ENCODE peak calls at places on chromosomes 16 and 17, in five cellular contexts. G is SK-N-SH, V is IMR-90, D is HepG2, Y is K562. Z is an unnamed sample.

GRCh38 chr16:31455601-31456314 is 3.5 kb upstream of the ARMC5 start:
- DNase-seq in Y (peak), G (peak), V (no peak), D (no peak), Z (no peak)

GRCh38 chr16:50300942-50301625 is 34.7 kb downstream of the ADCY7 start:
- DNase-seq in Y (no peak), V (peak), D (no peak), G (peak), Z (no peak)

GRCh38 chr17:64240261-64240740 is 22.8 kb downstream of the TEX2 start:
- DNase-seq in D (no peak), G (peak), Y (peak), V (peak), Z (no peak)

GRCh38 chr17:70021726-70022125 is 53.3 kb upstream of the KCNJ16 start:
- DNase-seq in V (peak), Y (no peak), G (no peak), D (no peak), Z (no peak)

GRCh38 chr17:15157051-15157450 is 108.1 kb downstream of the PMP22 start:
- DNase-seq in Y (no peak), V (peak), G (no peak), D (no peak), Z (no peak)

GRCh38 chr17:76565728-76566612 is 19.7 kb downstream of the ST6GALNAC2 start:
- DNase-seq in Y (no peak), D (no peak), G (no peak), V (no peak), Z (no peak)

GRCh38 chr16:66740010-66740409 is 11.4 kb downstream of the DYNC1LI2 start:
- DNase-seq in Y (peak), V (peak), D (peak), G (peak), Z (no peak)

GRCh38 chr17:36544049-36544319 is 735 bp upstream of the GGNBP2 start:
- DNase-seq in D (peak), Y (no peak), V (peak), G (no peak), Z (peak)

GRCh38 chr17:82862758-82863645 is 23.2 kb upstream of the ZNF750 start:
- DNase-seq in Y (peak), G (no peak), V (no peak), D (no peak), Z (no peak)

GRCh38 chr17:55303701-55304145 is 39.0 kb downstream of the HLF start:
- DNase-seq in Y (no peak), D (no peak), G (no peak), V (peak), Z (no peak)

GRCh38 chr16:5386989-5387388 is 289.4 kb upstream of the EEF2KMT start:
- DNase-seq in V (no peak), D (no peak), Y (no peak), G (no peak), Z (no peak)

GRCh38 chr16:47160422-47160821 is 16.7 kb upstream of the NETO2 start:
- DNase-seq in G (no peak), V (no peak), D (no peak), Y (no peak), Z (no peak)

GRCh38 chr17:382644-383533 is 30.3 kb upstream of the RPH3AL start:
- DNase-seq in G (peak), Y (no peak), D (peak), V (peak), Z (no peak)

GRCh38 chr16:73048292-73049050 is 543 bp upstream of the ZFHX3 start:
- DNase-seq in Y (no peak), D (peak), G (peak), V (no peak), Z (no peak)

GRCh38 chr16:9479008-9479407 is 387.6 kb downstream of the HAPSTR1 start:
- DNase-seq in G (no peak), Y (peak), D (no peak), V (no peak), Z (no peak)

GRCh38 chr17:29401237-29401636 is 11.1 kb downstream of the TAOK1 start:
- DNase-seq in V (no peak), Y (no peak), D (no peak), G (no peak), Z (no peak)

GRCh38 chr17:48037036-48037881 is at the start of gene COPZ2:
- DNase-seq in V (peak), D (peak), G (peak), Y (no peak), Z (no peak)

GRCh38 chr17:29585080-29585751 is 4.2 kb downstream of the GIT1 start:
- DNase-seq in V (no peak), G (peak), D (no peak), Y (no peak), Z (no peak)

GRCh38 chr16:11010576-11011221 is 66.3 kb downstream of the CLEC16A start:
- DNase-seq in D (no peak), G (no peak), Y (no peak), V (no peak), Z (no peak)

GRCh38 chr16:78437352-78437968 is 338.0 kb downstream of the WWOX start:
- DNase-seq in V (peak), Y (peak), G (peak), D (peak), Z (no peak)

GRCh38 chr16:50680907-50681885 is at the start of gene SNX20:
- DNase-seq in G (no peak), V (no peak), Y (no peak), D (no peak), Z (peak)

GRCh38 chr16:76777721-76778120 is 413.3 kb upstream of the MON1B start:
- DNase-seq in D (no peak), G (no peak), V (no peak), Y (no peak), Z (no peak)

GRCh38 chr17:64736804-64737492 is 74.8 kb upstream of the SMURF2 start:
- DNase-seq in D (peak), Y (no peak), G (peak), V (peak), Z (no peak)

GRCh38 chr16:4244881-4245280 is 3.0 kb upstream of the SRL start:
- DNase-seq in D (no peak), Y (no peak), G (no peak), V (no peak), Z (no peak)

GRCh38 chr17:49334744-49335512 is 27.1 kb downstream of the ZNF652 start:
- DNase-seq in Y (no peak), G (no peak), V (peak), D (no peak), Z (no peak)

GRCh38 chr17:50213026-50214015 is 11.9 kb upstream of the COL1A1 start:
- DNase-seq in V (peak), D (peak), Y (peak), G (peak), Z (peak)

DNA sequence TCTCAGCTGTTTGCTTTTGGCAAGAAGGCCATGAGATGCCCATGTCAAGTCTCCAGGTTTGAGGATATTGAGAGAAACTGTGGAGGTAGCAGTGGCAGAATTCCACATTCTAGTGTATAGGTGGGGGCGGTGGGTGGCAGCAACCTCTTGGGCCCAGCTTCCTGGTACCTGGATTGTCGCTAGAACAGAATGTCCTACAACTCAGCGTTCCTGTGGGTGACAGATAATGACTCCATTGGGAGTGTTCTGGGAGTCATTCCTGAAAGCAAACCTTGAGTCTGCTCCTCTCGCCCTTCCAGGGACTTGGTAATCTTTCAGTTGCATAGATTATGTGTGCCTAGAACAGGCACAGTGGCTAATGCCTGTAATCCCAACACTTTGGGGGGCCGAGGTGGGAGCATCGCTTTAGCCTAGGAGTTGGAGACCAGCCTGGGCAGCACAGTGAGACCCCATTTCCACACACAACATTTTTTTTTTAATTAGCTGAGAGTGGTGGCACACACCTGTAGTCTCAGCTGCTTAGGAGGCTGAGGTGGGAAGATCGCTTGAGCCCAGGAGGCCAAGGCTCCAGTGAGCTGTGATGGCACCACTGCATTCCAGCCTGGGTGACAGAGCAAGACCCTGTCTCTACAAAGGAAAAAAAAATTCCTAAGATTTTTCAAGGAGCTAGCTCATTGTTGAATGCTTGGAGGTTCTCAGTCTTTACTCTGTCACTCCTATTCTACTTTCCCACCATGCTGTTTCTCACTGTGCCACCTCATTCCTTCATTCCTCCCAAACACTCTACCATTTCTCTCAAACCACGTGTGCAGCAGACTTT is 37.9 kb upstream of the METTL16 start:
- DNase-seq in D (no peak), G (no peak), V (no peak), Y (no peak), Z (no peak)
- TF ChIP-seq MXI1 in D (no peak), G (no peak), V (no peak), Y (no peak), Z (no peak)

DNA sequence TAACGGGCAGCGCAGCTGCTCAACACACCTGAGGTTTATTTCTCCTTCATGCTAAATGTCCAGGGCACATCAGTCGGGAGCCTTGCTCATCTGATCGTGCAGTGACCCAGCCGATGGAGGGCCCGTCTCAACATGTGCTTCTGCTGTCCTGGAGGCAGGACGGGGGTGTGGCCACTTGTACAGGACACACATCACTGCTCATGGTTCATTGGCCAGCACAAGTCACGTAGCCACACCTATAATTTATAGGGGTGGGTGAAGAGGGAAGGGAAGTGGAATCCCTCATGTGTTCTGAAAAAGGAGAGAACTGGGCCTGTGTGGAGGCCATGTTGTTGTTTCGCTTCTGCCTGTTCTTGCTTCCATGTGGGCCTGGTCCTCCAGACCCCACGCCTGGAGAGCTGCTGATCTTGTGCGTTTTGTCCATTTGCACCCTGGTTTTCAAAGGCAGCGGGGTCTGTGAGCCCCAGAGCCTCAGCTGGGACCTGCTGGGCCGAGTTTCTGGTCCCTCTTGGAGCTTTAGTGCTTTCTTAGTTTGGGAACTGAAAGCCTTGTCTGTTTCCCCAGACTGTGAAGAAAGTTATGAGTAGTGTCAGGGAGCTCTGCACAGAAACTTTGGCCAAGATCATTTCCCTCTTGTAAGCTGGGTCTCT is 60.5 kb downstream of the CMIP start:
- DNase-seq in G (peak), V (no peak), Y (peak), D (no peak), Z (peak)
- TF ChIP-seq MXI1 in G (peak), V (no peak), Y (peak), D (no peak), Z (peak)

GRCh38 chr17:9982159-9982558 is 77.1 kb upstream of the RCVRN start:
- DNase-seq in V (no peak), G (no peak), Y (peak), D (peak), Z (no peak)
- TF ChIP-seq MXI1 in V (no peak), G (no peak), Y (no peak), D (no peak), Z (no peak)

DNA sequence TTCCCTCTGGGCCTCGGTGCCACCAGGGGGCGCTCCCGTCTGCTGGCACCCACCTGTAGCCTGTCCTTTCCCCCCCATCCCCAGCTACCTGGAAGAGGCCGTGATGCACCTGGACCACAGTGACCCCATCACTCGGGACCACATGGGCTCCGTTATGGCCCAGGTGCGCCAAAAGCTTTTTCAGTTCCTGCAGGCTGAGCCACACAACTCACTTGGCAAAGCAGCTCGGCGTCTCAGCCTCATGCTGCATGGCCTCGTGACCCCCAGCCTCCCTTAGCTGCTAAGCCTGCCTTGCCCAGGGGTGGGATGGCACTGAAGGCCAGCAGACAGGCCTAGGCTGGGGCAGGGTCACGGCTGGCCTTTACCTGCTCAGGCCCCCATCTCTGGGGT is 818 bp upstream of the NRN1L start:
- DNase-seq in G (peak), V (peak), D (peak), Y (peak), Z (no peak)
- TF ChIP-seq MXI1 in G (no peak), V (no peak), D (no peak), Y (no peak), Z (no peak)

DNA sequence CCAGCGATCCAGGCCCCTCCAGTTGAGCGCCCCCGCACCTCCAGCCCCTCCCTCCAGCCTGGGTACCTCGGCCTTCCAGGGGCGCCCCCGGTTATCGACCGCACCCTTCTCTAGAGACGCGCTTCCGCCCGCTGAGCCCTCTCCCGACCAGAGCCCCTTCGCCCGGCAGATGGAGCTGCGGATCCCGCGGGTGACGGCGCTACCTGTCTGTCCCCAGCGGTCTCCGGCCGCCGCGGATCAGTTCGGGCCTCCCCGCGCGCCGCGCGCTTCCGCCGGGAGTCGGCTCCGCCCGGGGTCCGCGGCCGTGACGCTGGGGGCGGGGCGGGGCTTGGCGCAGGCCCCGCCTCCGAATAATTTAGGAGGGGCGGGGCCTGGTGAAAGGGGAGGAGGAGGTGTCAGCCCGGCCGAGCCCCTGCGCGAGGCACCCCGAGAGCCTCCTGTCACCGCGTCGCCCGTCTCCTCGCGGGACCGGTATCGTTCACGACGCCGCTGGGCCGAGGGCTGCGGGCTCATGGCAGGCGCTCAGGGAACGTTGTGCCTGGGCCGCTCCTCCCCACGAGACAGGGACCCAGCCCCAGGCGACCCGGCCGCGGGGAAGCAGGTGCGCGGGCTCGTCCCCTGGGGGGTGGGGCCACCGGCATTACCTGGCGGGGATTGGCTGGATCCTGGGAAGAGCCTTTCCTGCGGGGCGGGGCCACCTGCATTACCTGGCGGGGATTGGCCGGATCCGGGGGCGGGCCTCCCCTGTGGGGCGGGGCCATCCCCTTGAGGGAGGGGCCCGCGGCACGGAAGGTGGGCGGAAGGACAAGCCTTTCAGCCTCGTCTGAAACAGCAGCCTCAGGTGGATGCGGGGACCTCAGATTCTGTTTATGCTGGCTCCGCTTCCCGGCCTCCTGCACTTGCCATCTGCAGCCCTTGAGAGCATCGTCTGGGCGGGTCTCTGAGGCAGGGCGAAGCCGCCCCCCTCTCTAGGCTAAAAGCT is at the start of gene SPATA2L:
- DNase-seq in G (peak), D (peak), V (peak), Y (peak), Z (peak)
- TF ChIP-seq MXI1 in G (peak), D (peak), V (peak), Y (peak), Z (peak)

DNA sequence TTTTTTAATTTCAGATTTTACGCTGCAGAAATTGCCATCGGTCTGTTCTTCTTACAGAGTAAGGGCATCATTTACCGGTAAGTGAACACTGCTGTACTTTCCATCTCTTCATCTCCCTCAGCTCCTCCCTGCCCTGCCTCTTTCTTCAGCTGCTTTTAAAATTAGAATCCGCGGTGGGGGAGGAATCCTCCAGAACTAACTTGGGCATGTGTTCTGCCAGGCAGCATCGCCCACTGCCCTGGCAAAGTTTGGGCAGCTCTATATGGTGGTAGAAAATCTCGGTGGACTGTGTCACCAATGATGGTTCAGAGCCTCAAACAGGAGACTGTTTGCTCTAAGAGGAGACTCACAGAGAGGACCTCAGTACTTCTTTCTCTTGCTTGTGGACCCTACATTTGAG is 81.6 kb upstream of the CACNG3 start:
- DNase-seq in V (no peak), G (no peak), D (no peak), Y (no peak), Z (no peak)
- TF ChIP-seq MXI1 in V (no peak), G (no peak), D (no peak), Y (no peak), Z (no peak)

GRCh38 chr16:1124795-1125194 is 28.1 kb upstream of the CACNA1H start:
- DNase-seq in D (no peak), Y (no peak), G (no peak), V (no peak), Z (no peak)

GRCh38 chr16:1126044-1126443 is 26.9 kb upstream of the CACNA1H start:
- DNase-seq in G (no peak), D (no peak), Y (no peak), V (no peak), Z (no peak)

GRCh38 chr16:1126577-1126976 is 26.3 kb upstream of the CACNA1H start:
- DNase-seq in G (no peak), Y (no peak), D (no peak), V (no peak), Z (no peak)

GRCh38 chr16:1124291-1124690 is 28.2 kb upstream of the C1QTNF8 start:
- DNase-seq in Y (no peak), G (no peak), D (no peak), V (no peak), Z (no peak)

DNA sequence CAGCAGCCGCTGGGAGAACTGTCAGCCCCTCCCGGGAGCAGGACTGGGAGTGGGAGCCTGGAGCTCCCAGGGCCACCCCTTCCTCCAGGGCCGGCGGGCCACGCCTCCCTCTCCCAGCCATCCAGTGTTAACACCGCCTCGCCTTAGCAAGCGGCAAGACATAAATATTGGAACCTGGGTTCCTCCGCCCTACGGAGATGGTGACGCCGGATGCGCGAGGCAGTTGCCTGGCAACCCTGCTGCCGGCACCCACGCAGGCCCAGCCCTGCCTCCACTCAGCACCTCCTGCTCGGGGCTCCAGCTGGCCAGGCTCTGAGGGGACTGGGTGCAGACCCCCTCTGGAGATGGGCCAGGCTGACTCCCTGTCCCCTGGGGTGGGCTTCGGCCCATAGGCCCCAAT is 27.4 kb upstream of the CACNA1H start:
- DNase-seq in G (no peak), Y (peak), D (no peak), V (peak), Z (no peak)
- TF ChIP-seq MXI1 in G (no peak), Y (no peak), D (no peak), V (peak), Z (no peak)

GRCh38 chr16:54430491-54431030 is 144.0 kb upstream of the IRX3 start:
- DNase-seq in V (peak), G (no peak), Y (no peak), D (peak), Z (no peak)
- TF ChIP-seq MXI1 in V (no peak), G (no peak), Y (no peak), D (no peak), Z (no peak)

GRCh38 chr17:73166731-73167581 is 2.1 kb downstream of the SSTR2 start:
- DNase-seq in V (no peak), Y (no peak), D (no peak), G (no peak), Z (no peak)

GRCh38 chr17:73168667-73169066 is 3.9 kb downstream of the SSTR2 start:
- DNase-seq in G (no peak), V (no peak), Y (no peak), D (no peak), Z (no peak)

GRCh38 chr17:73163043-73163442 is 1.8 kb upstream of the SSTR2 start:
- DNase-seq in G (no peak), Y (no peak), D (no peak), V (no peak), Z (no peak)

GRCh38 chr17:73170324-73170723 is 5.5 kb downstream of the SSTR2 start:
- DNase-seq in G (no peak), V (no peak), D (no peak), Y (no peak), Z (no peak)

GRCh38 chr17:73165616-73166404 is 1.0 kb downstream of the SSTR2 start:
- DNase-seq in G (peak), Y (no peak), V (no peak), D (no peak), Z (no peak)
- TF ChIP-seq MXI1 in G (peak), Y (no peak), V (no peak), D (no peak), Z (no peak)

Z was measured in GM12878.